ENCODE peak calls at places on chromosomes 11 and 22, in seven cellular contexts. U, R, B, C, T, M and F are unnamed samples.

GRCh38 chr11:103530257-103530656 is 421.0 kb downstream of the DYNC2H1 start:
- DNase-seq in U (no peak), R (no peak), B (no peak), C (no peak), T (no peak), M (no peak), F (no peak)

GRCh38 chr22:33984741-33985287 is 64.5 kb upstream of the LARGE1 start:
- DNase-seq in U (no peak), R (no peak), B (no peak), C (no peak), T (no peak), M (no peak), F (no peak)

GRCh38 chr11:86523738-86524602 is 148.4 kb downstream of the ME3 start:
- DNase-seq in U (peak), R (no peak), B (no peak), C (no peak), T (no peak), M (peak), F (no peak)

GRCh38 chr11:8760896-8761295 is 78.3 kb downstream of the RPL27A start:
- DNase-seq in U (no peak), R (no peak), B (peak), C (no peak), T (no peak), M (no peak), F (no peak)

GRCh38 chr11:68373810-68374501 is 61.6 kb downstream of the LRP5 start:
- DNase-seq in U (no peak), R (no peak), B (no peak), C (peak), T (no peak), M (peak), F (no peak)

GRCh38 chr11:126992804-126993111 is 7.8 kb downstream of the KIRREL3 start:
- DNase-seq in U (no peak), R (no peak), B (no peak), C (no peak), T (no peak), M (no peak), F (no peak)

GRCh38 chr11:76712125-76712524 is 41.6 kb upstream of the LRRC32 start:
- DNase-seq in U (no peak), R (no peak), B (no peak), C (no peak), T (no peak), M (no peak), F (no peak)

GRCh38 chr11:75582935-75583709 is 21.1 kb downstream of the SERPINH1 start:
- DNase-seq in U (no peak), R (peak), B (peak), C (no peak), T (peak), M (no peak), F (no peak)

GRCh38 chr11:76607431-76607830 is 63.1 kb downstream of the LRRC32 start:
- DNase-seq in U (no peak), R (no peak), B (no peak), C (no peak), T (no peak), M (no peak), F (no peak)

GRCh38 chr11:65987336-65987735 is 14.6 kb downstream of the EIF1AD start:
- DNase-seq in U (no peak), R (no peak), B (peak), C (no peak), T (no peak), M (no peak), F (no peak)

GRCh38 chr11:68309621-68310185 is 2.7 kb upstream of the LRP5 start:
- DNase-seq in U (no peak), R (no peak), B (no peak), C (no peak), T (no peak), M (peak), F (no peak)

GRCh38 chr11:120900642-120901041 is 123.3 kb upstream of the TBCEL start:
- DNase-seq in U (no peak), R (no peak), B (no peak), C (no peak), T (peak), M (no peak), F (no peak)

GRCh38 chr11:62614275-62614674 is 1.2 kb downstream of the ROM1 start:
- DNase-seq in U (no peak), R (no peak), B (no peak), C (no peak), T (no peak), M (peak), F (no peak)

GRCh38 chr22:24706050-24706449 is 68.5 kb downstream of the PIWIL3 start:
- DNase-seq in U (no peak), R (no peak), B (no peak), C (no peak), T (no peak), M (peak), F (no peak)

GRCh38 chr22:45830531-45831245 is 146.3 kb downstream of the WNT7B start:
- DNase-seq in U (no peak), R (no peak), B (no peak), C (no peak), T (no peak), M (no peak), F (no peak)

GRCh38 chr22:25404556-25404922 is 159.9 kb upstream of the GRK3 start:
- DNase-seq in U (no peak), R (no peak), B (peak), C (no peak), T (peak), M (peak), F (no peak)

GRCh38 chr22:30246962-30247376 is 410 bp upstream of the LIF start:
- DNase-seq in U (no peak), R (no peak), B (no peak), C (no peak), T (no peak), M (no peak), F (no peak)

GRCh38 chr11:131511794-131512193 is 141.4 kb downstream of the NTM start:
- DNase-seq in U (no peak), R (no peak), B (no peak), C (peak), T (no peak), M (peak), F (no peak)

GRCh38 chr22:40332319-40332781 is 13.9 kb upstream of the ADSL start:
- DNase-seq in U (no peak), R (no peak), B (no peak), C (no peak), T (no peak), M (no peak), F (no peak)
- TF ChIP-seq POLR2AphosphoS5 in U (no peak), R (no peak), B (no peak), C (no peak), T (no peak), M (no peak), F (no peak)

GRCh38 chr22:37486224-37486845 is at the start of gene MFNG:
- DNase-seq in U (no peak), R (no peak), B (peak), C (peak), T (peak), M (peak), F (no peak)
- H3K4me3 ChIP-seq in U (no peak), R (peak), B (peak), C (peak), T (peak), M (peak), F (peak)

GRCh38 chr11:81033779-81034550 is 1593.1 kb upstream of the TENM4 start:
- DNase-seq in U (no peak), R (no peak), B (no peak), C (no peak), T (no peak), M (no peak), F (no peak)

GRCh38 chr11:81026008-81026407 is 1585.2 kb upstream of the TENM4 start:
- DNase-seq in U (no peak), R (no peak), B (no peak), C (no peak), T (no peak), M (no peak), F (no peak)

DNA sequence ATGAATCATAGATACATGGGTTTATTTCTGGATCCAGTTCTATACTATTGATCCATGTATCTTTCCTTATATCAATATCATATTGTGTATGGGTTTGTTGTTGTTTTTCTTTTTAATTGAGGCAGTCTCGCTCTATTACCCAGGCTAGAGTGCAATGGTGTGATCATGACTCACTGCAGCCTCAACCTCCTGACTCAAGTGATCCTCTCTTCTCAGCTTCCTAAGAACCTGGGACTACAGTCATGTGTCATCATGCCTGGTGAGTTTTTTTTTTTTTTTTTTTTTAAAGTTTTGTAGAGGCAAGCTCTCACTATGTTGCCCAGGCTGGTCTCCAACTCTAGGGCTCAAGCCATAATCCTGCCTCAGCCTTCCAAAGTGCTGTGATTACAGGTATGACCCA is 1589.4 kb upstream of the TENM4 start:
- DNase-seq in U (no peak), R (no peak), B (no peak), C (no peak), T (no peak), M (no peak), F (no peak)
- H3K27ac ChIP-seq in U (no peak), R (no peak), B (no peak), C (no peak), T (no peak), M (no peak), F (no peak)

DNA sequence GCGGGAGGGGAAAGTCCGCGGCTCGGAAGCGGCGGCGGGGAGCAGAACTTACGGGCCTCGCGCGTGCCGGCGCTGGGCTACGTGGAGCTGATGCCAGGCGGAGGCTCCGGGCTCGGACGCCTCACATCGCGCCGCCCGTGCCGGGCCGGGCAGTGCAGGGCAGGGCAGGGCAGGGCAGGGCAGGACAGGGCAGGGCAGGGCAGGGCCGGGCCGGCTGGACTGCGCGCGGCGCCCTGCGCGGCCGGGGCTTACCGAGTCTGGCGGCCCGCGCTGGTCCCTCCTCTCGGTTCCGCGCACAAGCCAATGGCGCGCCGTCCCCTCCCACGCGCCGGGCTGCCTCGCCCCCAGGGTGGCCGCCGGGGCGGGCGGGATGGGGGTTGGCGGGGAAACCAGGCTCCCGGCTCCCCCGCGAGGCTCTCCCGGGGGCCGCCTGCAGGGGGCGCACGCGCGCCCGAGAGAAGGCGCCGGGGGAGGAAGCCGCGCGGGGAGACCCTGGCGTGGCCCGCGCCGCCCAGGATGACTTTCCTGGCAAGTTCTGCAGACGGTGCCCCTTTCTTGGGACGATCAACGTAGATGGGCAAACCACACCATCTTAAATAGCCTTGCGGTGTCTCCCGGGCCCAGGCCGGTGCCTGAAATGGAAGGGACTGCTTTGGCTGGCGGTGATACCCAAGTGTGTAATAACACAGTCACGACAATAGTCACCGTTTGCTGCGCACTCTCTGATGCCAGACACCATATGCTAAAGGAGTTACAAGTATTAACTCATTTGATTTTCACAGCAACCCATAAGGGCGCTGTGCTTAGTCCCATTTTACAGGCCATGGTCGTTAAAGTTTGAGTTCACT is at the start of gene TP53I11:
- DNase-seq in U (peak), R (peak), B (peak), C (peak), T (peak), M (no peak), F (no peak)
- TF ChIP-seq POLR2AphosphoS5 in U (peak), R (no peak), B (peak), C (peak), T (peak), M (no peak), F (no peak)

GRCh38 chr11:93846411-93846810 is 4.0 kb downstream of the VSTM5 start:
- DNase-seq in U (no peak), R (no peak), B (no peak), C (no peak), T (no peak), M (no peak), F (no peak)

GRCh38 chr11:93849201-93849600 is 1.2 kb downstream of the VSTM5 start:
- DNase-seq in U (no peak), R (no peak), B (no peak), C (no peak), T (no peak), M (no peak), F (peak)

GRCh38 chr11:93852242-93852641 is 1.8 kb upstream of the VSTM5 start:
- DNase-seq in U (no peak), R (no peak), B (no peak), C (no peak), T (no peak), M (no peak), F (peak)

GRCh38 chr11:93850585-93851018 is at the start of gene VSTM5:
- DNase-seq in U (no peak), R (no peak), B (no peak), C (no peak), T (no peak), M (no peak), F (no peak)

GRCh38 chr11:93849751-93850584 is 450 bp downstream of the VSTM5 start:
- DNase-seq in U (no peak), R (no peak), B (no peak), C (no peak), T (no peak), M (no peak), F (no peak)
- H3K4me3 ChIP-seq in U (no peak), R (peak), B (peak), C (peak), T (peak), M (peak), F (peak)

GRCh38 chr11:45663486-45664375 is 1.7 kb downstream of the CHST1 start:
- DNase-seq in U (no peak), R (no peak), B (peak), C (no peak), T (no peak), M (no peak), F (no peak)

GRCh38 chr11:45664376-45665205 is 831 bp downstream of the CHST1 start:
- DNase-seq in U (no peak), R (no peak), B (peak), C (no peak), T (no peak), M (no peak), F (no peak)

GRCh38 chr11:45665933-45666647 is 668 bp upstream of the CHST1 start:
- DNase-seq in U (no peak), R (peak), B (peak), C (no peak), T (no peak), M (no peak), F (no peak)

GRCh38 chr11:45666648-45667642 is 1.5 kb upstream of the CHST1 start:
- DNase-seq in U (no peak), R (peak), B (peak), C (no peak), T (no peak), M (no peak), F (no peak)

DNA sequence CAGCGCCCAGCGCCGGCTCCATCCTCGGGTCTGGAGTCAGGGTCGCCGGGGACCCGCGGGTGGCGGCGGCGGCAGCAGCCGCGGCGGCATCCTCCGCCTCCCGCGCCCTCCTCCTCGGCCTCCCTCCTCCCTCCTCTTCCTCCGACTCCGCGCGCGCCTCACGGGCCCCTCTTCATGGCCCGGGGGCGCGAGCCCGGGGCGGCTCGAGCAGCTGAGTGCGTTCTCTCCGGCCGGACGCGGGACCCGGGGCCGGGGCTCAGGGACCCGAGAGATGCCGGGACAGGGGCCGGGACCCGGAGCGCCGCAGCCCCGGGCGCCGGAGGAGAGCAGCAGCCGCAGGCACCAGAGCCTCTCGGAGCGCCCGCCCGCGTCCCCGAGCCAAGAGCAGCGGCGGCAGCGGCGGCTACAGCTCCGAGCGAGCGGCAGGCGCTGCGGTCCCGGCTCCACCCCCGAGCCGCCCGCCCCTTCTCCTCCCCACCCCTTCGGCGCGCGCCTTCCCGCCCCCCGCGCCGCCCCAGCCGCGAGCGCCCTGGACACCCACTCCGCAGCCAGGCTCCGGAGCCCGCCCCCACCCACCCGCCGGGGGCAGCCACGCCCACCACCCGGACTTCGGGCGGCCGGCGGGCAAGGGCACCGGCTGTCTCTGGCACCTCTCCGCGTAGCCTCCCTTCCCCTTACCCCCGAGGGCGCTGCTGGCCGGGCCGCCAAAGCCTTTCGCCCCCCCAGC is at the start of gene CHST1:
- DNase-seq in U (no peak), R (no peak), B (peak), C (peak), T (peak), M (no peak), F (no peak)
- H3K27ac ChIP-seq in U (no peak), R (peak), B (peak), C (peak), T (peak), M (no peak), F (peak)